ENCODE peak calls at places on chromosomes 13 and 19, in nine cellular contexts. F is nephron progenitor cell; V is cardiac septum; N is neural crest cell; R is Peyer's patch; Z is non-pigmented ciliary epithelial cell; I is brain microvascular endothelial cell; P is astrocyte of the cerebellum; U is activated T-cell treated with anti-CD3 and anti-CD28 coated beads, Interleukin-2, amount 50 U/mL, for 72 hours. S is an unnamed sample.
A peak's percentile ranks its signal among the peaks of the same experiment; 100 is the strongest.

GRCh38 chr13:98411013-98411412 is 165.9 kb downstream of the STK24 start:
- DNase-seq in F (no peak), V (no peak), N (no peak), R (no peak), Z (no peak), I (no peak), P (no peak), U (no peak), S (no peak)

GRCh38 chr19:46283771-46284170 is 13.1 kb upstream of the HIF3A start:
- DNase-seq in F (no peak), V (no peak), N (no peak), R (no peak), Z (no peak), I (no peak), P (no peak), U (no peak), S (no peak)

GRCh38 chr13:72850959-72851677 is 69.2 kb downstream of the PIBF1 start:
- DNase-seq in F (peak; percentile 15), V (no peak), N (no peak), R (peak; percentile 66), Z (no peak), I (no peak), P (no peak), U (no peak), S (no peak)

GRCh38 chr19:31066385-31066784 is 282.9 kb downstream of the TSHZ3 start:
- DNase-seq in F (no peak), V (no peak), N (no peak), R (no peak), Z (peak; percentile 40), I (peak; percentile 86), P (peak; percentile 23), U (no peak), S (peak; percentile 63)

GRCh38 chr19:5397804-5398692 is 57.2 kb upstream of the ZNRF4 start:
- DNase-seq in F (peak; percentile 47), V (no peak), N (peak; percentile 50), R (no peak), Z (no peak), I (peak; percentile 15), P (no peak), U (no peak), S (peak; percentile 66)

GRCh38 chr13:85825454-85825853 is 26.2 kb upstream of the SLITRK6 start:
- DNase-seq in F (no peak), V (no peak), N (no peak), R (no peak), Z (no peak), I (peak; percentile 1), P (no peak), U (no peak), S (no peak)

GRCh38 chr13:74115138-74115537 is 19.1 kb downstream of the KLF12 start:
- DNase-seq in F (no peak), V (no peak), N (no peak), R (no peak), Z (no peak), I (peak; percentile 50), P (peak; percentile 75), U (no peak), S (no peak)

GRCh38 chr19:54644056-54644455 is 13.8 kb downstream of the LILRB1 start:
- DNase-seq in F (no peak), V (no peak), N (no peak), R (no peak), Z (no peak), I (no peak), P (no peak), U (no peak), S (no peak)

GRCh38 chr19:38792250-38793111 is 3.5 kb downstream of the LGALS7B start:
- DNase-seq in F (no peak), V (no peak), N (no peak), R (peak; percentile 67), Z (no peak), I (no peak), P (no peak), U (peak; percentile 63), S (no peak)

GRCh38 chr13:44396963-44397580 is 23.4 kb downstream of the SERP2 start:
- DNase-seq in F (peak; percentile 33), V (peak; percentile 71), N (no peak), R (no peak), Z (peak; percentile 64), I (peak; percentile 61), P (peak; percentile 13), U (no peak), S (no peak)

GRCh38 chr13:98541211-98541610 is 35.7 kb downstream of the STK24 start:
- DNase-seq in F (no peak), V (no peak), N (no peak), R (no peak), Z (no peak), I (no peak), P (no peak), U (no peak), S (no peak)